ENCODE peak calls at places on chromosomes 3 and 15, in ten cellular contexts. One of them, this sample, is unnamed. For H3K4me1 and H3K27me3, the result is how much of the 10 kb centered on the place peaks cover.

GRCh38 chr15:36177590-36178281 is 401.7 kb upstream of the CDIN1 start:
- DNase-seq in fibroblast of lung: peak
- DNase-seq in neural progenitor cell: no peak
- DNase-seq in neuronal stem cell: no peak
- DNase-seq in GM23338: no peak
- DNase-seq in mammary epithelial cell: no peak
- DNase-seq in HCT116: no peak
- DNase-seq in GM23248: peak
- DNase-seq in Karpas-422: no peak
- DNase-seq in GM12878: no peak
- DNase-seq in this sample: peak

GRCh38 chr3:27141668-27142067 is 227.5 kb downstream of the NEK10 start:
- DNase-seq in fibroblast of lung: no peak
- DNase-seq in neural progenitor cell: no peak
- DNase-seq in neuronal stem cell: no peak
- DNase-seq in GM23338: peak
- DNase-seq in mammary epithelial cell: no peak
- DNase-seq in HCT116: peak
- DNase-seq in GM23248: no peak
- DNase-seq in Karpas-422: peak
- DNase-seq in GM12878: no peak
- DNase-seq in this sample: no peak

GRCh38 chr15:70245932-70246622 is 148.4 kb upstream of the TLE3 start:
- DNase-seq in fibroblast of lung: peak
- DNase-seq in neural progenitor cell: no peak
- DNase-seq in neuronal stem cell: no peak
- DNase-seq in GM23338: no peak
- DNase-seq in mammary epithelial cell: peak
- DNase-seq in HCT116: peak
- DNase-seq in GM23248: peak
- DNase-seq in Karpas-422: no peak
- DNase-seq in GM12878: peak
- DNase-seq in this sample: peak

GRCh38 chr15:31964586-31965307 is 65.6 kb upstream of the CHRNA7 start:
- DNase-seq in fibroblast of lung: no peak
- DNase-seq in neural progenitor cell: no peak
- DNase-seq in neuronal stem cell: no peak
- DNase-seq in GM23338: no peak
- DNase-seq in mammary epithelial cell: no peak
- DNase-seq in HCT116: no peak
- DNase-seq in GM23248: no peak
- DNase-seq in Karpas-422: no peak
- DNase-seq in GM12878: no peak
- DNase-seq in this sample: no peak

GRCh38 chr15:38254065-38254883 is 1.6 kb downstream of the SPRED1 start:
- DNase-seq in fibroblast of lung: peak
- DNase-seq in neural progenitor cell: peak
- DNase-seq in neuronal stem cell: no peak
- DNase-seq in GM23338: no peak
- DNase-seq in mammary epithelial cell: peak
- DNase-seq in HCT116: peak
- DNase-seq in GM23248: peak
- DNase-seq in Karpas-422: peak
- DNase-seq in GM12878: peak
- DNase-seq in this sample: peak

GRCh38 chr3:190305406-190305805 is 16.8 kb downstream of the CLDN1 start:
- DNase-seq in fibroblast of lung: peak
- DNase-seq in neural progenitor cell: no peak
- DNase-seq in neuronal stem cell: no peak
- DNase-seq in GM23338: no peak
- DNase-seq in mammary epithelial cell: peak
- DNase-seq in HCT116: no peak
- DNase-seq in GM23248: peak
- DNase-seq in Karpas-422: no peak
- DNase-seq in GM12878: no peak
- DNase-seq in this sample: no peak

GRCh38 chr15:91099616-91100560 is at the start of gene SV2B:
- DNase-seq in fibroblast of lung: peak
- DNase-seq in neural progenitor cell: peak
- DNase-seq in neuronal stem cell: peak
- DNase-seq in GM23338: peak
- DNase-seq in mammary epithelial cell: peak
- DNase-seq in HCT116: no peak
- DNase-seq in GM23248: peak
- DNase-seq in Karpas-422: no peak
- DNase-seq in GM12878: no peak
- DNase-seq in this sample: peak

GRCh38 chr15:31435256-31435781 is 108.7 kb downstream of the KLF13 start:
- DNase-seq in fibroblast of lung: peak
- DNase-seq in neural progenitor cell: peak
- DNase-seq in neuronal stem cell: peak
- DNase-seq in GM23338: peak
- DNase-seq in mammary epithelial cell: peak
- DNase-seq in HCT116: peak
- DNase-seq in GM23248: peak
- DNase-seq in Karpas-422: peak
- DNase-seq in GM12878: peak
- DNase-seq in this sample: peak

GRCh38 chr15:69045810-69046209 is 31.3 kb downstream of the NOX5 start:
- DNase-seq in fibroblast of lung: peak
- DNase-seq in neural progenitor cell: peak
- DNase-seq in neuronal stem cell: no peak
- DNase-seq in GM23338: peak
- DNase-seq in mammary epithelial cell: peak
- DNase-seq in HCT116: no peak
- DNase-seq in GM23248: peak
- DNase-seq in Karpas-422: no peak
- DNase-seq in GM12878: no peak
- DNase-seq in this sample: peak

DNA sequence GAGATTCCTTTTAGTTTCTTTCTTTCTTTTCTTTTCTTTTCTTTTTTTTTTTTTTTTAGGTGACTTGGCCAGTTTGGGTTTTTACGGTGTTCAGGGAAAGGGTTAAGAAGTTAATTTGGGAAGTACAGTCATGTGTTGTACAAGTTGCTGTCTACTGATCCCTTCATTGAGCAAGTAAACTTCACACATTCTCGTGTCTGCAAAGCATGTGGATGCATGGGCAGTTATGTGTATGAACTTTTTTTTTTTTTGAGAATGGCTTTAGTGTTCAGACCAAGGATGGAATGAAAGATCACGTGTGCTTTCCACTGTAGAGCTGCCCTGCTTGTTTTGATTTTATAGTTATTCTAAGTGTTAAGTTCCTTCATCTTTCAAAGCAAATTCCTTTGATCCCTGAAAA is 132.3 kb downstream of the PGPEP1L start:
- DNase-seq in fibroblast of lung: no peak
- DNase-seq in neural progenitor cell: no peak
- DNase-seq in neuronal stem cell: no peak
- DNase-seq in GM23338: no peak
- DNase-seq in mammary epithelial cell: no peak
- DNase-seq in HCT116: no peak
- DNase-seq in GM23248: peak
- DNase-seq in Karpas-422: no peak
- DNase-seq in GM12878: no peak
- DNase-seq in this sample: no peak
- H3K4me1 ChIP-seq in fibroblast of lung: under half
- H3K4me1 ChIP-seq in neural progenitor cell: under half
- H3K4me1 ChIP-seq in neuronal stem cell: under half
- H3K4me1 ChIP-seq in GM23338: half or more
- H3K4me1 ChIP-seq in mammary epithelial cell: under half
- H3K4me1 ChIP-seq in HCT116: under half
- H3K4me1 ChIP-seq in GM23248: half or more
- H3K4me1 ChIP-seq in Karpas-422: under half
- H3K4me1 ChIP-seq in GM12878: under half
- H3K4me1 ChIP-seq in this sample: half or more

GRCh38 chr15:57419335-57419734 is 43.0 kb downstream of the CGNL1 start:
- DNase-seq in fibroblast of lung: peak
- DNase-seq in neural progenitor cell: no peak
- DNase-seq in neuronal stem cell: no peak
- DNase-seq in GM23338: no peak
- DNase-seq in mammary epithelial cell: no peak
- DNase-seq in HCT116: no peak
- DNase-seq in GM23248: no peak
- DNase-seq in Karpas-422: no peak
- DNase-seq in GM12878: no peak
- DNase-seq in this sample: no peak

GRCh38 chr15:57415559-57415958 is 39.3 kb downstream of the CGNL1 start:
- DNase-seq in fibroblast of lung: no peak
- DNase-seq in neural progenitor cell: no peak
- DNase-seq in neuronal stem cell: no peak
- DNase-seq in GM23338: no peak
- DNase-seq in mammary epithelial cell: no peak
- DNase-seq in HCT116: no peak
- DNase-seq in GM23248: no peak
- DNase-seq in Karpas-422: no peak
- DNase-seq in GM12878: no peak
- DNase-seq in this sample: no peak

GRCh38 chr15:57421110-57421509 is 44.8 kb downstream of the CGNL1 start:
- DNase-seq in fibroblast of lung: no peak
- DNase-seq in neural progenitor cell: no peak
- DNase-seq in neuronal stem cell: no peak
- DNase-seq in GM23338: no peak
- DNase-seq in mammary epithelial cell: no peak
- DNase-seq in HCT116: no peak
- DNase-seq in GM23248: no peak
- DNase-seq in Karpas-422: no peak
- DNase-seq in GM12878: no peak
- DNase-seq in this sample: no peak

GRCh38 chr15:57421540-57421939 is 45.2 kb downstream of the CGNL1 start:
- DNase-seq in fibroblast of lung: no peak
- DNase-seq in neural progenitor cell: no peak
- DNase-seq in neuronal stem cell: no peak
- DNase-seq in GM23338: no peak
- DNase-seq in mammary epithelial cell: no peak
- DNase-seq in HCT116: no peak
- DNase-seq in GM23248: peak
- DNase-seq in Karpas-422: no peak
- DNase-seq in GM12878: no peak
- DNase-seq in this sample: no peak

DNA sequence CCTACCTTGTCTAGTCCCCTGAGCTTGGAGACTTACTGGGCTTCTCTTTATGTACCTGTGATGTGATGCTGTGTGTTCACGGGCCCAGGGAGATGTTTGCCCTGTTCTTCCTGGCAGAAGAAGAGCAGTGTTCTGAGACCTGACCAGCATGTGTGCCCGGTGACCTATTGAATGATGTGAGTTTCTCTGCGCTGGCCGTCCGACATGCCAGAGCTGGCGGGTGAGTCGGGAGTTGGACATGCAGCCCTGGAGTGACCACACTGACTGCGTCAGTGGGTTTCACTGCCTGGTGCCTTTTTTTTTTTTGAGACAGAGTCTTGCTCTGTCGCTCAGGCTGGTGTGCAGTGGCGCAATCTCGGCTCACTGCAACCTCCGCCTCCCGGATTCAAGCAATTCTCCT is 42.3 kb downstream of the CGNL1 start:
- DNase-seq in fibroblast of lung: peak
- DNase-seq in neural progenitor cell: no peak
- DNase-seq in neuronal stem cell: no peak
- DNase-seq in GM23338: no peak
- DNase-seq in mammary epithelial cell: no peak
- DNase-seq in HCT116: no peak
- DNase-seq in GM23248: peak
- DNase-seq in Karpas-422: no peak
- DNase-seq in GM12878: no peak
- DNase-seq in this sample: peak
- H2AFZ ChIP-seq in fibroblast of lung: no peak
- H2AFZ ChIP-seq in neural progenitor cell: no peak
- H2AFZ ChIP-seq in neuronal stem cell: no peak
- H2AFZ ChIP-seq in GM23338: no peak
- H2AFZ ChIP-seq in mammary epithelial cell: no peak
- H2AFZ ChIP-seq in HCT116: no peak
- H2AFZ ChIP-seq in GM23248: no peak
- H2AFZ ChIP-seq in Karpas-422: no peak
- H2AFZ ChIP-seq in GM12878: no peak
- H2AFZ ChIP-seq in this sample: no peak

DNA sequence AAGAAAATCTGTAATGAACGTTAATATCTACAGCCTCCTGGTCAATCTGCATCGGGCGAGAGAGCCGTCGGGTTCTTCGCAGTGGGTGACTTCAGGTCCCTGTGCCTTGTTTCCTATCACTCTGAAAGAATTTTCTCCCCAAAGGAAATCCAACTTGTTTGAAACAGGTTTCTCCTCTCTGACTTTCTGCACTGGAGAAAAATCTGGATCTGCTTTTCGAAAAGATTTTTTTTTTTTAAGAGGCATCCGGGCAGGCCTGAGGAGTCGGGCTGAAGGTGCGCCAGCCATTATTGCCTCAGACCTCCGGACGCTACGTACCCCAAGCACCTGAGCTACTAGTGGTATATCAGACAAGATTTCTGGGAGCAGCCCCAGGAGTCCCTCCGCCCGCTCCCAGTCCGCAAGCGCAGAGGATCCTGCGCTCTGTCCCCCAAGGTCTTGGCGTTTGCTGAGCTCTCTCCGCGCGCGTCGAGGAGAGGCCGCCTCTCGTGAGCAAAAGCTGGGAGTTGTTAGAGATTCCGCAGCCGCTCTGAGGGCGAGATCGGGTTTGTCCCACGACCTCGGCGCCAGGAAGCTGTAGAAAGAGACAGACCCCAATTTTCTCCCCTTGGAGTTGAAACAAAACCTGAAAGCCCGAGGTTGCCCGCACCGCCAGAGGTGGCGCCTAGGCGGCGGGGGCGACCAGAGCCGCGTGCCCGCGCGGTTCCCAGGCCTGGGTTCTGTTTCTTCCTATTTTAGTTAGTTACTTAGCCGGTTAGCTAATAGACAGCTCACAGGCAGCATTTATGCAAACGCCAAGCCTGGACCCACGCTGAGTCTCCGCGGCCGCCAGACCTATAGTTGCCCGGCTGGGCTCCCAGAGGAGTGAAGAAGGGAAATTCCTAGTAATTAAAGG is 72.4 kb upstream of the POLG start:
- DNase-seq in fibroblast of lung: no peak
- DNase-seq in neural progenitor cell: peak
- DNase-seq in neuronal stem cell: no peak
- DNase-seq in GM23338: peak
- DNase-seq in mammary epithelial cell: no peak
- DNase-seq in HCT116: no peak
- DNase-seq in GM23248: peak
- DNase-seq in Karpas-422: no peak
- DNase-seq in GM12878: no peak
- DNase-seq in this sample: no peak
- H3K27me3 ChIP-seq in fibroblast of lung: half or more
- H3K27me3 ChIP-seq in neural progenitor cell: half or more
- H3K27me3 ChIP-seq in neuronal stem cell: half or more
- H3K27me3 ChIP-seq in GM23338: half or more
- H3K27me3 ChIP-seq in mammary epithelial cell: half or more
- H3K27me3 ChIP-seq in HCT116: under half
- H3K27me3 ChIP-seq in GM23248: half or more
- H3K27me3 ChIP-seq in Karpas-422: under half
- H3K27me3 ChIP-seq in GM12878: under half
- H3K27me3 ChIP-seq in this sample: half or more

DNA sequence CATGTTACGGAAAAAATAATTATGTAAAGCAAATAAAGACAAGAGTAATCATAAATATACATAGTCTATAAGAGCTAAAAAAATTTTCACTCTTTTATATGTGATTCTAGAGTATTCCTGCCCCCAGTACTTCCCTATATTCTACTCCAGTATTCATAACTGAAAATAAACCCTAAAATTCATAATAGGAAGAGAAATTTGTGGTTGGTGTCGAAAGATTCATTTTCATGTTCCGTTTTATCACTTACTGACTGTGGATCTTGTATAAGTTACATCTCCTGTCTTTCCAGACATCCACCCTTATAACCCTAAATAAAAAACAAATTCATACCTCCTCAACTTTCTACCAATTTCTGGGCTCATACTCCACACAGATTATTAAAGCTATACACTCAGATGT is 16.0 kb upstream of the MBNL1 start:
- DNase-seq in fibroblast of lung: no peak
- DNase-seq in neural progenitor cell: no peak
- DNase-seq in neuronal stem cell: no peak
- DNase-seq in GM23338: no peak
- DNase-seq in mammary epithelial cell: no peak
- DNase-seq in HCT116: no peak
- DNase-seq in GM23248: no peak
- DNase-seq in Karpas-422: no peak
- DNase-seq in GM12878: no peak
- DNase-seq in this sample: no peak
- H3K4me1 ChIP-seq in fibroblast of lung: under half
- H3K4me1 ChIP-seq in neural progenitor cell: under half
- H3K4me1 ChIP-seq in neuronal stem cell: under half
- H3K4me1 ChIP-seq in GM23338: under half
- H3K4me1 ChIP-seq in mammary epithelial cell: under half
- H3K4me1 ChIP-seq in HCT116: under half
- H3K4me1 ChIP-seq in GM23248: under half
- H3K4me1 ChIP-seq in Karpas-422: under half
- H3K4me1 ChIP-seq in GM12878: under half
- H3K4me1 ChIP-seq in this sample: under half

This sample was measured in astrocyte.